ENCODE peak calls at places on chromosomes 12 and 14, in nine cellular contexts. One of them, this sample, is unnamed.

GRCh38 chr14:95104911-95105310 is 52.4 kb downstream of the DICER1 start:
- DNase-seq in K562: no peak
- DNase-seq in GM23338: no peak
- DNase-seq in HCT116: no peak
- DNase-seq in endothelial cell of umbilical vein: no peak
- DNase-seq in suprapubic skin: no peak
- DNase-seq in SK-N-SH: no peak
- DNase-seq in transverse colon: no peak
- DNase-seq in Panc1: no peak
- DNase-seq in this sample: no peak

GRCh38 chr12:14953752-14954151 is 7.6 kb downstream of the ARHGDIB start:
- DNase-seq in Panc1: no peak
- DNase-seq in endothelial cell of umbilical vein: no peak
- DNase-seq in HCT116: no peak
- DNase-seq in SK-N-SH: no peak
- DNase-seq in suprapubic skin: no peak
- DNase-seq in GM23338: no peak
- DNase-seq in K562: no peak
- DNase-seq in transverse colon: no peak
- DNase-seq in this sample: no peak

GRCh38 chr12:93784339-93785086 is 107.3 kb downstream of the CRADD start:
- DNase-seq in K562: no peak
- DNase-seq in suprapubic skin: peak
- DNase-seq in transverse colon: peak
- DNase-seq in endothelial cell of umbilical vein: peak
- DNase-seq in HCT116: peak
- DNase-seq in Panc1: no peak
- DNase-seq in GM23338: no peak
- DNase-seq in SK-N-SH: peak
- DNase-seq in this sample: peak

GRCh38 chr12:76030378-76031080 is 1.0 kb downstream of the PHLDA1 start:
- DNase-seq in endothelial cell of umbilical vein: peak
- DNase-seq in K562: no peak
- DNase-seq in suprapubic skin: peak
- DNase-seq in HCT116: no peak
- DNase-seq in SK-N-SH: peak
- DNase-seq in Panc1: no peak
- DNase-seq in GM23338: peak
- DNase-seq in transverse colon: peak
- DNase-seq in this sample: peak

GRCh38 chr12:15797818-15798217 is 8.6 kb upstream of the EPS8 start:
- DNase-seq in suprapubic skin: no peak
- DNase-seq in GM23338: no peak
- DNase-seq in K562: no peak
- DNase-seq in endothelial cell of umbilical vein: no peak
- DNase-seq in transverse colon: no peak
- DNase-seq in HCT116: no peak
- DNase-seq in SK-N-SH: no peak
- DNase-seq in Panc1: no peak
- DNase-seq in this sample: no peak

GRCh38 chr14:70208380-70208779 is 19.6 kb upstream of the SLC8A3 start:
- DNase-seq in SK-N-SH: no peak
- DNase-seq in endothelial cell of umbilical vein: no peak
- DNase-seq in HCT116: no peak
- DNase-seq in Panc1: no peak
- DNase-seq in suprapubic skin: no peak
- DNase-seq in K562: no peak
- DNase-seq in GM23338: no peak
- DNase-seq in transverse colon: no peak
- DNase-seq in this sample: no peak

GRCh38 chr12:124191024-124191359 is 103.9 kb upstream of the RFLNA start:
- DNase-seq in endothelial cell of umbilical vein: peak
- DNase-seq in suprapubic skin: no peak
- DNase-seq in GM23338: peak
- DNase-seq in SK-N-SH: peak
- DNase-seq in HCT116: peak
- DNase-seq in Panc1: no peak
- DNase-seq in transverse colon: no peak
- DNase-seq in K562: peak
- DNase-seq in this sample: no peak

GRCh38 chr14:35215110-35215872 is 76.9 kb upstream of the PSMA6 start:
- DNase-seq in transverse colon: no peak
- DNase-seq in suprapubic skin: no peak
- DNase-seq in SK-N-SH: no peak
- DNase-seq in GM23338: peak
- DNase-seq in K562: no peak
- DNase-seq in HCT116: peak
- DNase-seq in Panc1: no peak
- DNase-seq in endothelial cell of umbilical vein: peak
- DNase-seq in this sample: no peak

GRCh38 chr12:71748081-71748850 is 6.4 kb upstream of the RAB21 start:
- DNase-seq in suprapubic skin: no peak
- DNase-seq in GM23338: no peak
- DNase-seq in transverse colon: no peak
- DNase-seq in endothelial cell of umbilical vein: no peak
- DNase-seq in K562: no peak
- DNase-seq in SK-N-SH: no peak
- DNase-seq in HCT116: no peak
- DNase-seq in Panc1: no peak
- DNase-seq in this sample: no peak

GRCh38 chr14:79438696-79439342 is 772.5 kb downstream of the DIO2 start:
- DNase-seq in K562: no peak
- DNase-seq in Panc1: no peak
- DNase-seq in HCT116: no peak
- DNase-seq in GM23338: no peak
- DNase-seq in endothelial cell of umbilical vein: no peak
- DNase-seq in SK-N-SH: no peak
- DNase-seq in suprapubic skin: no peak
- DNase-seq in transverse colon: no peak
- DNase-seq in this sample: no peak

GRCh38 chr14:85487215-85487614 is 42.7 kb upstream of the FLRT2 start:
- DNase-seq in transverse colon: no peak
- DNase-seq in GM23338: no peak
- DNase-seq in suprapubic skin: no peak
- DNase-seq in HCT116: no peak
- DNase-seq in Panc1: no peak
- DNase-seq in K562: no peak
- DNase-seq in SK-N-SH: no peak
- DNase-seq in endothelial cell of umbilical vein: no peak
- DNase-seq in this sample: no peak

GRCh38 chr12:51911788-51912711 is 4.7 kb downstream of the ACVRL1 start:
- DNase-seq in endothelial cell of umbilical vein: peak
- DNase-seq in suprapubic skin: peak
- DNase-seq in GM23338: peak
- DNase-seq in transverse colon: peak
- DNase-seq in Panc1: no peak
- DNase-seq in K562: peak
- DNase-seq in HCT116: no peak
- DNase-seq in SK-N-SH: peak
- DNase-seq in this sample: no peak

GRCh38 chr14:106605548-106606448 is 1079.4 kb downstream of the TMEM121 start:
- DNase-seq in suprapubic skin: no peak
- DNase-seq in SK-N-SH: peak
- DNase-seq in HCT116: no peak
- DNase-seq in GM23338: no peak
- DNase-seq in K562: peak
- DNase-seq in endothelial cell of umbilical vein: no peak
- DNase-seq in Panc1: no peak
- DNase-seq in transverse colon: peak
- DNase-seq in this sample: no peak

GRCh38 chr12:42846782-42847181 is 257.2 kb upstream of the PRICKLE1 start:
- DNase-seq in HCT116: no peak
- DNase-seq in SK-N-SH: no peak
- DNase-seq in K562: no peak
- DNase-seq in endothelial cell of umbilical vein: no peak
- DNase-seq in Panc1: no peak
- DNase-seq in suprapubic skin: no peak
- DNase-seq in GM23338: no peak
- DNase-seq in transverse colon: no peak
- DNase-seq in this sample: no peak

GRCh38 chr14:57025456-57025855 is 215.2 kb upstream of the OTX2 start:
- DNase-seq in endothelial cell of umbilical vein: no peak
- DNase-seq in HCT116: no peak
- DNase-seq in GM23338: no peak
- DNase-seq in Panc1: no peak
- DNase-seq in suprapubic skin: no peak
- DNase-seq in K562: peak
- DNase-seq in SK-N-SH: no peak
- DNase-seq in transverse colon: no peak
- DNase-seq in this sample: no peak

DNA sequence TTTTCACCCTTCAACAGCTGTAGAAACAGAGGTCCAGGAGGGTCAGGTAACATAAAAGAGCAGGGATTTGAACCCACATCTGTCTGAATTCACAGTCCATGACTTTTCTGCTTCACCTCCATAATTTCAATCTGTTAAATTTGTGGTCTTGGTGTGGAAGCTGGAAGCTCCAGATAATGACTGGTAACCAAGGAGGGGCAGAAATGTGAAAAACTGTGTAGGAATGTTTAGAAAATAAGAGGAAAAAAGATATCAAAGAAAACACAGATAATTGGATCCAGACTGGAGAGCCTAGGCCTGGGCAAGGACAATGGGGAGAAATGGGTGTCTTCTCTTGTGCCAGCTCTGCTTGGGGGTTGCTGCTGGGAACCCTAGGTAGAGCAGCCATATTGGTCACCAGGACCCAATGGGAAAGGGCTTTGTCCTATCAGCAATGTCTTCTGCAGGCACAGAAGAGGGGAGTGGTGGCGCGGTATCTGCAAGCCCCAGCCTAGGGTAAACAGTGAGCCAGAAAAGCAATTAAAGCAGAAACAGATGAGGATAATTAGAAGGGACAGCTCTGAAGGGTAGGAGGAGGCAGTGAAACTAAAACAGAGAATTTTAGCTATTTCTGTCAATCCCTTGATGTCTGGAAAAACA is 54.3 kb upstream of the CCDC91 start:
- DNase-seq in transverse colon: no peak
- DNase-seq in endothelial cell of umbilical vein: no peak
- DNase-seq in Panc1: no peak
- DNase-seq in HCT116: no peak
- DNase-seq in GM23338: no peak
- DNase-seq in SK-N-SH: no peak
- DNase-seq in K562: peak
- DNase-seq in suprapubic skin: no peak
- DNase-seq in this sample: no peak
- TF ChIP-seq POLR2AphosphoS5 in transverse colon: no peak
- TF ChIP-seq POLR2AphosphoS5 in endothelial cell of umbilical vein: no peak
- TF ChIP-seq POLR2AphosphoS5 in Panc1: no peak
- TF ChIP-seq POLR2AphosphoS5 in HCT116: no peak
- TF ChIP-seq POLR2AphosphoS5 in GM23338: no peak
- TF ChIP-seq POLR2AphosphoS5 in SK-N-SH: no peak
- TF ChIP-seq POLR2AphosphoS5 in K562: peak
- TF ChIP-seq POLR2AphosphoS5 in suprapubic skin: no peak
- TF ChIP-seq POLR2AphosphoS5 in this sample: no peak

DNA sequence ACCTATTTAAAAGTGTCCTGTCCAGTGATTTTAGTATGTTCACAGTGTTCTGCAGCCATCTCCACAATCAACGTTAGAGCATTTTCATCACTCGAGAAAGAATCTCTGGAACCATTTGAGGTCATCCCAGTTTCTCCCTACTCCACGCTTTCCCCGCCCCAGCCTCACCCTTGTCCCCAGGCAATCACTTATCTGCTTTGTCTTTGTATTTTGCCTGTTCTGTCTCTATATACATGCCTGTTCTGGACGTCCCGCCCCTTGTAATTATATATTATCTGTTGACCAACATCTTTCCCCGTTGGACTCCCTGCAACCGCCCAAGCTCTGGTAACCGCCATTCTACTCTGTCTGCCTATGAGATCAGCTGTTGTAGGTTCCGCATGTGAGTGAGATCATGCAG is 21.5 kb upstream of the ASPG start:
- DNase-seq in GM23338: no peak
- DNase-seq in transverse colon: no peak
- DNase-seq in HCT116: no peak
- DNase-seq in K562: no peak
- DNase-seq in SK-N-SH: no peak
- DNase-seq in suprapubic skin: no peak
- DNase-seq in Panc1: no peak
- DNase-seq in endothelial cell of umbilical vein: no peak
- DNase-seq in this sample: no peak
- TF ChIP-seq POLR2AphosphoS5 in GM23338: no peak
- TF ChIP-seq POLR2AphosphoS5 in transverse colon: no peak
- TF ChIP-seq POLR2AphosphoS5 in HCT116: no peak
- TF ChIP-seq POLR2AphosphoS5 in K562: no peak
- TF ChIP-seq POLR2AphosphoS5 in SK-N-SH: no peak
- TF ChIP-seq POLR2AphosphoS5 in suprapubic skin: no peak
- TF ChIP-seq POLR2AphosphoS5 in Panc1: no peak
- TF ChIP-seq POLR2AphosphoS5 in endothelial cell of umbilical vein: no peak
- TF ChIP-seq POLR2AphosphoS5 in this sample: no peak

GRCh38 chr12:108800591-108800990 is 56.8 kb downstream of the SSH1 start:
- DNase-seq in SK-N-SH: no peak
- DNase-seq in Panc1: no peak
- DNase-seq in transverse colon: no peak
- DNase-seq in GM23338: no peak
- DNase-seq in endothelial cell of umbilical vein: no peak
- DNase-seq in K562: no peak
- DNase-seq in HCT116: no peak
- DNase-seq in suprapubic skin: no peak
- DNase-seq in this sample: no peak

GRCh38 chr12:108803428-108804105 is 53.8 kb downstream of the SSH1 start:
- DNase-seq in K562: peak
- DNase-seq in SK-N-SH: peak
- DNase-seq in transverse colon: peak
- DNase-seq in GM23338: peak
- DNase-seq in suprapubic skin: peak
- DNase-seq in HCT116: peak
- DNase-seq in endothelial cell of umbilical vein: peak
- DNase-seq in Panc1: peak
- DNase-seq in this sample: peak

GRCh38 chr12:108802666-108803036 is 54.7 kb downstream of the SSH1 start:
- DNase-seq in transverse colon: no peak
- DNase-seq in Panc1: no peak
- DNase-seq in SK-N-SH: no peak
- DNase-seq in HCT116: no peak
- DNase-seq in GM23338: no peak
- DNase-seq in suprapubic skin: no peak
- DNase-seq in K562: no peak
- DNase-seq in endothelial cell of umbilical vein: peak
- DNase-seq in this sample: no peak

GRCh38 chr12:108799528-108800243 is 57.7 kb downstream of the SSH1 start:
- DNase-seq in SK-N-SH: no peak
- DNase-seq in K562: no peak
- DNase-seq in HCT116: no peak
- DNase-seq in transverse colon: no peak
- DNase-seq in suprapubic skin: no peak
- DNase-seq in endothelial cell of umbilical vein: no peak
- DNase-seq in Panc1: no peak
- DNase-seq in GM23338: no peak
- DNase-seq in this sample: no peak

GRCh38 chr12:108801736-108802665 is 55.4 kb downstream of the SSH1 start:
- DNase-seq in GM23338: peak
- DNase-seq in SK-N-SH: no peak
- DNase-seq in transverse colon: peak
- DNase-seq in K562: no peak
- DNase-seq in suprapubic skin: peak
- DNase-seq in endothelial cell of umbilical vein: peak
- DNase-seq in HCT116: no peak
- DNase-seq in Panc1: no peak
- DNase-seq in this sample: no peak
- TF ChIP-seq POLR2AphosphoS5 in GM23338: no peak
- TF ChIP-seq POLR2AphosphoS5 in SK-N-SH: no peak
- TF ChIP-seq POLR2AphosphoS5 in transverse colon: peak
- TF ChIP-seq POLR2AphosphoS5 in K562: no peak
- TF ChIP-seq POLR2AphosphoS5 in suprapubic skin: peak
- TF ChIP-seq POLR2AphosphoS5 in endothelial cell of umbilical vein: peak
- TF ChIP-seq POLR2AphosphoS5 in HCT116: no peak
- TF ChIP-seq POLR2AphosphoS5 in Panc1: no peak
- TF ChIP-seq POLR2AphosphoS5 in this sample: peak

GRCh38 chr14:101721951-101722661 is 39.4 kb upstream of the PPP2R5C start:
- DNase-seq in transverse colon: peak
- DNase-seq in Panc1: no peak
- DNase-seq in GM23338: peak
- DNase-seq in K562: no peak
- DNase-seq in suprapubic skin: peak
- DNase-seq in endothelial cell of umbilical vein: peak
- DNase-seq in SK-N-SH: no peak
- DNase-seq in HCT116: no peak
- DNase-seq in this sample: peak
- TF ChIP-seq POLR2AphosphoS5 in transverse colon: peak
- TF ChIP-seq POLR2AphosphoS5 in Panc1: no peak
- TF ChIP-seq POLR2AphosphoS5 in GM23338: no peak
- TF ChIP-seq POLR2AphosphoS5 in K562: no peak
- TF ChIP-seq POLR2AphosphoS5 in suprapubic skin: peak
- TF ChIP-seq POLR2AphosphoS5 in endothelial cell of umbilical vein: peak
- TF ChIP-seq POLR2AphosphoS5 in SK-N-SH: no peak
- TF ChIP-seq POLR2AphosphoS5 in HCT116: no peak
- TF ChIP-seq POLR2AphosphoS5 in this sample: peak